ENCODE peak calls at places on chromosomes 5 and 9, in seven cellular contexts. Y is GM12892, J is GM12878, M is SK-N-SH, A is HepG2, B is H1, O is K562. H is an unnamed sample.

GRCh38 chr9:33651125-33651524 is 127.1 kb downstream of the ANKRD18B start:
- DNase-seq in Y (no peak), J (no peak), M (no peak), A (no peak), B (no peak), O (no peak), H (no peak)

GRCh38 chr5:68648944-68649874 is 433.7 kb downstream of the PIK3R1 start:
- DNase-seq in Y (no peak), J (no peak), M (no peak), A (no peak), B (no peak), O (no peak), H (no peak)

GRCh38 chr5:72106922-72107873 is at the start of gene MAP1B:
- DNase-seq in Y (peak; percentile 8), J (no peak), M (peak; percentile 90), A (peak; percentile 35), B (peak; percentile 92), O (peak; percentile 80), H (peak; percentile 25)

GRCh38 chr5:108747111-108748009 is at the start of gene FER:
- DNase-seq in Y (no peak), J (peak; percentile 58), M (no peak), A (peak; percentile 12), B (no peak), O (peak; percentile 70), H (no peak)

GRCh38 chr5:1734908-1735289 is 64.7 kb downstream of the MRPL36 start:
- DNase-seq in Y (no peak), J (no peak), M (no peak), A (no peak), B (no peak), O (no peak), H (peak; percentile 1)

GRCh38 chr5:31196309-31196708 is 2.8 kb downstream of the CDH6 start:
- DNase-seq in Y (no peak), J (no peak), M (no peak), A (peak; percentile 9), B (no peak), O (no peak), H (no peak)

GRCh38 chr9:132244582-132245455 is 83.0 kb downstream of the NTNG2 start:
- DNase-seq in Y (no peak), J (no peak), M (no peak), A (no peak), B (no peak), O (no peak), H (no peak)

GRCh38 chr5:106454651-106455415 is 1215.9 kb downstream of the EFNA5 start:
- DNase-seq in Y (no peak), J (no peak), M (peak; percentile 2), A (peak; percentile 5), B (peak; percentile 29), O (no peak), H (no peak)

GRCh38 chr5:76264681-76265080 is 138.4 kb upstream of the IQGAP2 start:
- DNase-seq in Y (no peak), J (no peak), M (no peak), A (no peak), B (no peak), O (no peak), H (no peak)

GRCh38 chr5:139443766-139444473 is 4.6 kb upstream of the DNAJC18 start:
- DNase-seq in Y (no peak), J (no peak), M (peak; percentile 16), A (no peak), B (no peak), O (no peak), H (no peak)

GRCh38 chr9:4214506-4214905 is 85.4 kb downstream of the GLIS3 start:
- DNase-seq in Y (no peak), J (no peak), M (no peak), A (no peak), B (no peak), O (no peak), H (no peak)

GRCh38 chr5:118199801-118200200 is 788.5 kb downstream of the DTWD2 start:
- DNase-seq in Y (no peak), J (no peak), M (no peak), A (no peak), B (no peak), O (no peak), H (no peak)

GRCh38 chr9:134136997-134137302 is 1.1 kb downstream of the WDR5 start:
- DNase-seq in Y (no peak), J (no peak), M (no peak), A (no peak), B (no peak), O (no peak), H (no peak)

GRCh38 chr5:159049844-159050318 is 49.8 kb downstream of the EBF1 start:
- DNase-seq in Y (no peak), J (no peak), M (peak; percentile 39), A (no peak), B (no peak), O (no peak), H (no peak)

DNA sequence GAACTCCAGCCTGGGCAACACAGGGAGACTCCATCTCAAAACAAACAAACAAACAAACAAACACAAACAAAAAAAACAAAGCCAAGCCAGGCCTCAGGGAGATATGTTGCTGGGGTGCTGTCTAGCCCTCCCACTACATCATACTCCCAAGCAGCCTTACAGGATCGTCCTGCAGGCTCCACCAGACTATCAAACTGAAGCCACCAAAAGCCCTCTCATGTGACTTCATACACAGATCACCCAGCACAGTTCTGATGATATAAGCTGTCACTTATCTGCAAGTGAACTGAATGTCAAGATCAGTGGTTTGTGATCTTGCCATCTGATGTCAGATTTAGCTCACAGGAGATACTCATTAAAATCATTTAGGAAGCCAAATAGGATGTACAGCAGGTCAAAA is 43.3 kb downstream of the WDR41 start:
- DNase-seq in Y (no peak), J (no peak), M (no peak), A (no peak), B (no peak), O (no peak), H (no peak)
- TF ChIP-seq POLR2AphosphoS5 in Y (no peak), J (no peak), M (no peak), A (no peak), B (no peak), O (no peak), H (no peak)

DNA sequence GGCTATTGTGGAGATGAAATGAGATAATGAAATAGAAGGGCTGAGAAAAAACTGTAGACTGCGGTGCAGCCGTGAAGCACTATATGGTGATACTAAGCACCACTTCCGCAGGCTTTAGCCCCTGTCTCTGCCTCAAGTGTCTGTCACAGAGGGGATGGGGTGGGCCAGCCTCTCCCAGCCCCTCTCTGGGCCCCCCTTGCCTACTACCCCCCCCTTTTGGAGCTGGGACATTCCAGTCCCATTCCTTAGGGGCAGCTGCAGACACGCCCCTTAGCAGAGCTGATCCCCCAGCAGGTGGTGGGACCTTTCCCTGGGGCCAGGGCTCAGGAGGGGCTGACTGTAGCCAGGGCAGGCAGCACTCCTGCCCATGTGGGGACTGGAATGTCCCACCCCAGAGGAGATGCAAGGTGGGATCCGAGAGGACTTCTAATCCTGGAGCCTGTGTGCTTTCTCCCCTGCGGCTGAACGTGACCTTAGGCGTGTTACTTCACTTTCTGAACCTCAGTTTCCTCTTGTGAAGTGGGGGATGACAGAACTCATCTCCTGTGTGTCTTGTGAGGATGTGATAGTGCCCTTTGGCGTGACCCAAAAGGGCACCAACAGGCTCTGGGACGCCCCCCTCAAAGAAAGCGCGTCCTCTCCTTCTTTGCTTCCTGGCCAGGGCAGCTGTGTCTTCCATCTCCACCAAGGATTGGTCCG is 2.0 kb downstream of the N4BP3 start:
- DNase-seq in Y (no peak), J (no peak), M (no peak), A (no peak), B (peak; percentile 63), O (no peak), H (no peak)
- TF ChIP-seq TAF1 in Y (no peak), J (no peak), M (no peak), A (no peak), B (peak; percentile 34), O (no peak), H (no peak)

DNA sequence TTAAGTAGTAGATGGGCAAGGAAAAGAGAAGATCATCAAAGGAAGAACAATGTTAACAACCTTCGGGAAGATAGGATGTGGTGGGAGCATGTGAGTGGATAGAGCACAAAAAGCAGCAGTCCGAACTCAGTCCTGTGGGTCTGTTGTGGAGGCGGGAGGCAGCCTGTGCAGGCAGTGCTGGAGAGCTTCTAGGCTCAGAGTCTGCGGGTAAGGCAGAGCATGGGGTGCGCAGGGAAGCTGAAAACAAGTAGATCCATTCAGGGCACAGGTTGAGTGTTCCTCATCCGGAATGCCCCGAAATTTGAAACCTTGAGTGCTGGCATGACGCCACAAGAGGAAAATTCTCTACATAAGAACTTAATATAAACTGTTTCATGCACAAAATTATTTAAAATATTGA is 84.9 kb downstream of the PPIC start:
- DNase-seq in Y (no peak), J (no peak), M (no peak), A (no peak), B (no peak), O (no peak), H (no peak)
- TF ChIP-seq POLR2AphosphoS5 in Y (no peak), J (no peak), M (no peak), A (no peak), B (no peak), O (no peak), H (no peak)

DNA sequence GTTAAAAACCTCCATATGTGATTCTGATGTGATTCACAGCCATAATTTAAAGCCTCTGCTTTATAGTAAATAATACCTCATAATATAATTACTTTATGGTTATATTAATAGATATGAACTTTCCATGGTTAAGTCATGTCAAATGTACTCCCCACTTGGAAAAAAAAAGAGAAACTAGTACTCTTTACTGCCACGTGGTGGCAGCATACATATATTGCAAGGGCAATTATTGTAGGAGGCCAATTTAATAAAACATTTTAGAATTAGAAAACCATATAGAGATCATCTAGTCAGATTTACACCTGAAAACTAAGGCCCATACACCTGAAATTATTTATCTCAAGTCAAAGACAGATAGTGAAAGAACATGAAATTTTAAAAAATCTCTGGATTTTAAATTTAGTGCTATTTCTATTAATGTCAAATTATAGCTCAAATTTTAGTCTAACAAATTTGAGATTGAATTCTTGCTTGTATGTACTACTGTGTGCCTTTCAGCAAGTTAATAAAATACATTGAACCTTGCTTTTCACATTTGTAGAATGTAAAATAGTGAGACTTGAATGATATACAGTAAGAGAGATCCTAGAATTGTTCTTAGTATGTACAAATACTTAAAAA is 603.6 kb downstream of the TLE4 start:
- DNase-seq in Y (no peak), J (no peak), M (peak; percentile 27), A (peak; percentile 23), B (no peak), O (peak; percentile 4), H (no peak)
- TF ChIP-seq TAF1 in Y (no peak), J (no peak), M (no peak), A (no peak), B (no peak), O (no peak), H (no peak)

H was measured in GM12891.